ENCODE peak calls at places on chromosomes 11 and 22, in nine cellular contexts. One of them, this sample, is unnamed.

GRCh38 chr11:45652781-45653180 is 12.6 kb downstream of the CHST1 start:
- DNase-seq in tibial artery: no peak
- DNase-seq in HL-60: no peak
- DNase-seq in EL: peak; percentile 40
- DNase-seq in AML-193: no peak
- DNase-seq in stimulated activated CD4-positive, alpha-beta T cell treated with anti-CD3 and anti-CD28 coated beads, TNF-alpha, amount 100 ng/mL, for 1 hour: no peak
- DNase-seq in activated CD4-positive, alpha-beta T cell treated with anti-CD3 and anti-CD28 coated beads, Interleukin-2, amount 50 U/mL, for 1 hour: no peak
- DNase-seq in GM12865: no peak
- DNase-seq in GDM1: no peak
- DNase-seq in this sample: peak; percentile 76

GRCh38 chr11:27514558-27514957 is 8.0 kb upstream of the LIN7C start:
- DNase-seq in tibial artery: no peak
- DNase-seq in HL-60: no peak
- DNase-seq in EL: peak; percentile 84
- DNase-seq in AML-193: no peak
- DNase-seq in stimulated activated CD4-positive, alpha-beta T cell treated with anti-CD3 and anti-CD28 coated beads, TNF-alpha, amount 100 ng/mL, for 1 hour: no peak
- DNase-seq in activated CD4-positive, alpha-beta T cell treated with anti-CD3 and anti-CD28 coated beads, Interleukin-2, amount 50 U/mL, for 1 hour: no peak
- DNase-seq in GM12865: no peak
- DNase-seq in GDM1: no peak
- DNase-seq in this sample: peak; percentile 45

GRCh38 chr11:65718964-65719492 is 1.6 kb downstream of the RNASEH2C start:
- DNase-seq in tibial artery: no peak
- DNase-seq in HL-60: peak; percentile 18
- DNase-seq in EL: peak; percentile 37
- DNase-seq in AML-193: no peak
- DNase-seq in stimulated activated CD4-positive, alpha-beta T cell treated with anti-CD3 and anti-CD28 coated beads, TNF-alpha, amount 100 ng/mL, for 1 hour: no peak
- DNase-seq in activated CD4-positive, alpha-beta T cell treated with anti-CD3 and anti-CD28 coated beads, Interleukin-2, amount 50 U/mL, for 1 hour: no peak
- DNase-seq in GM12865: no peak
- DNase-seq in GDM1: no peak
- DNase-seq in this sample: no peak

GRCh38 chr11:35629914-35630313 is 11.7 kb downstream of the FJX1 start:
- DNase-seq in tibial artery: no peak
- DNase-seq in HL-60: no peak
- DNase-seq in EL: peak; percentile 100
- DNase-seq in AML-193: no peak
- DNase-seq in stimulated activated CD4-positive, alpha-beta T cell treated with anti-CD3 and anti-CD28 coated beads, TNF-alpha, amount 100 ng/mL, for 1 hour: no peak
- DNase-seq in activated CD4-positive, alpha-beta T cell treated with anti-CD3 and anti-CD28 coated beads, Interleukin-2, amount 50 U/mL, for 1 hour: no peak
- DNase-seq in GM12865: no peak
- DNase-seq in GDM1: no peak
- DNase-seq in this sample: no peak

GRCh38 chr22:40479126-40479800 is 108.9 kb downstream of the SGSM3 start:
- DNase-seq in tibial artery: no peak
- DNase-seq in HL-60: no peak
- DNase-seq in EL: no peak
- DNase-seq in AML-193: no peak
- DNase-seq in stimulated activated CD4-positive, alpha-beta T cell treated with anti-CD3 and anti-CD28 coated beads, TNF-alpha, amount 100 ng/mL, for 1 hour: no peak
- DNase-seq in activated CD4-positive, alpha-beta T cell treated with anti-CD3 and anti-CD28 coated beads, Interleukin-2, amount 50 U/mL, for 1 hour: no peak
- DNase-seq in GM12865: no peak
- DNase-seq in GDM1: no peak
- DNase-seq in this sample: no peak

GRCh38 chr11:120302001-120302805 is 22.9 kb upstream of the TLCD5 start:
- DNase-seq in tibial artery: no peak
- DNase-seq in HL-60: no peak
- DNase-seq in EL: no peak
- DNase-seq in AML-193: no peak
- DNase-seq in stimulated activated CD4-positive, alpha-beta T cell treated with anti-CD3 and anti-CD28 coated beads, TNF-alpha, amount 100 ng/mL, for 1 hour: no peak
- DNase-seq in activated CD4-positive, alpha-beta T cell treated with anti-CD3 and anti-CD28 coated beads, Interleukin-2, amount 50 U/mL, for 1 hour: no peak
- DNase-seq in GM12865: no peak
- DNase-seq in GDM1: no peak
- DNase-seq in this sample: no peak

GRCh38 chr11:69950120-69950519 is 128.0 kb upstream of the ANO1 start:
- DNase-seq in tibial artery: no peak
- DNase-seq in HL-60: no peak
- DNase-seq in EL: peak; percentile 34
- DNase-seq in AML-193: no peak
- DNase-seq in stimulated activated CD4-positive, alpha-beta T cell treated with anti-CD3 and anti-CD28 coated beads, TNF-alpha, amount 100 ng/mL, for 1 hour: no peak
- DNase-seq in activated CD4-positive, alpha-beta T cell treated with anti-CD3 and anti-CD28 coated beads, Interleukin-2, amount 50 U/mL, for 1 hour: no peak
- DNase-seq in GM12865: peak; percentile 19
- DNase-seq in GDM1: peak; percentile 29
- DNase-seq in this sample: no peak

GRCh38 chr22:17407643-17408042 is 38.4 kb downstream of the CECR2 start:
- DNase-seq in tibial artery: no peak
- DNase-seq in HL-60: no peak
- DNase-seq in EL: no peak
- DNase-seq in AML-193: no peak
- DNase-seq in stimulated activated CD4-positive, alpha-beta T cell treated with anti-CD3 and anti-CD28 coated beads, TNF-alpha, amount 100 ng/mL, for 1 hour: no peak
- DNase-seq in activated CD4-positive, alpha-beta T cell treated with anti-CD3 and anti-CD28 coated beads, Interleukin-2, amount 50 U/mL, for 1 hour: no peak
- DNase-seq in GM12865: no peak
- DNase-seq in GDM1: no peak
- DNase-seq in this sample: no peak

GRCh38 chr11:624705-625635 is at the start of gene CDHR5:
- DNase-seq in tibial artery: no peak
- DNase-seq in HL-60: no peak
- DNase-seq in EL: no peak
- DNase-seq in AML-193: no peak
- DNase-seq in stimulated activated CD4-positive, alpha-beta T cell treated with anti-CD3 and anti-CD28 coated beads, TNF-alpha, amount 100 ng/mL, for 1 hour: no peak
- DNase-seq in activated CD4-positive, alpha-beta T cell treated with anti-CD3 and anti-CD28 coated beads, Interleukin-2, amount 50 U/mL, for 1 hour: no peak
- DNase-seq in GM12865: no peak
- DNase-seq in GDM1: no peak
- DNase-seq in this sample: no peak

GRCh38 chr22:27628891-27629631 is 172.5 kb downstream of the MN1 start:
- DNase-seq in tibial artery: no peak
- DNase-seq in HL-60: no peak
- DNase-seq in EL: no peak
- DNase-seq in AML-193: no peak
- DNase-seq in stimulated activated CD4-positive, alpha-beta T cell treated with anti-CD3 and anti-CD28 coated beads, TNF-alpha, amount 100 ng/mL, for 1 hour: no peak
- DNase-seq in activated CD4-positive, alpha-beta T cell treated with anti-CD3 and anti-CD28 coated beads, Interleukin-2, amount 50 U/mL, for 1 hour: no peak
- DNase-seq in GM12865: no peak
- DNase-seq in GDM1: no peak
- DNase-seq in this sample: no peak

GRCh38 chr22:46578824-46579561 is 41.2 kb upstream of the GRAMD4 start:
- DNase-seq in tibial artery: peak; percentile 67
- DNase-seq in HL-60: no peak
- DNase-seq in EL: no peak
- DNase-seq in AML-193: peak; percentile 40
- DNase-seq in stimulated activated CD4-positive, alpha-beta T cell treated with anti-CD3 and anti-CD28 coated beads, TNF-alpha, amount 100 ng/mL, for 1 hour: no peak
- DNase-seq in activated CD4-positive, alpha-beta T cell treated with anti-CD3 and anti-CD28 coated beads, Interleukin-2, amount 50 U/mL, for 1 hour: no peak
- DNase-seq in GM12865: no peak
- DNase-seq in GDM1: no peak
- DNase-seq in this sample: no peak

GRCh38 chr11:68750197-68750987 is 928 bp downstream of the TESMIN start:
- DNase-seq in tibial artery: peak; percentile 24
- DNase-seq in HL-60: no peak
- DNase-seq in EL: no peak
- DNase-seq in AML-193: no peak
- DNase-seq in stimulated activated CD4-positive, alpha-beta T cell treated with anti-CD3 and anti-CD28 coated beads, TNF-alpha, amount 100 ng/mL, for 1 hour: no peak
- DNase-seq in activated CD4-positive, alpha-beta T cell treated with anti-CD3 and anti-CD28 coated beads, Interleukin-2, amount 50 U/mL, for 1 hour: peak; percentile 3
- DNase-seq in GM12865: no peak
- DNase-seq in GDM1: no peak
- DNase-seq in this sample: no peak

GRCh38 chr22:26646158-26646557 is 11.2 kb upstream of the MIAT start:
- DNase-seq in tibial artery: no peak
- DNase-seq in HL-60: no peak
- DNase-seq in EL: peak; percentile 66
- DNase-seq in AML-193: no peak
- DNase-seq in stimulated activated CD4-positive, alpha-beta T cell treated with anti-CD3 and anti-CD28 coated beads, TNF-alpha, amount 100 ng/mL, for 1 hour: no peak
- DNase-seq in activated CD4-positive, alpha-beta T cell treated with anti-CD3 and anti-CD28 coated beads, Interleukin-2, amount 50 U/mL, for 1 hour: no peak
- DNase-seq in GM12865: no peak
- DNase-seq in GDM1: no peak
- DNase-seq in this sample: peak; percentile 12

GRCh38 chr22:48438791-48439559 is 1388.7 kb downstream of the BRD1 start:
- DNase-seq in tibial artery: no peak
- DNase-seq in HL-60: no peak
- DNase-seq in EL: no peak
- DNase-seq in AML-193: no peak
- DNase-seq in stimulated activated CD4-positive, alpha-beta T cell treated with anti-CD3 and anti-CD28 coated beads, TNF-alpha, amount 100 ng/mL, for 1 hour: no peak
- DNase-seq in activated CD4-positive, alpha-beta T cell treated with anti-CD3 and anti-CD28 coated beads, Interleukin-2, amount 50 U/mL, for 1 hour: no peak
- DNase-seq in GM12865: no peak
- DNase-seq in GDM1: no peak
- DNase-seq in this sample: no peak

GRCh38 chr11:69496631-69497220 is 15.3 kb downstream of the LINC01488 start:
- DNase-seq in tibial artery: no peak
- DNase-seq in HL-60: no peak
- DNase-seq in EL: no peak
- DNase-seq in AML-193: no peak
- DNase-seq in stimulated activated CD4-positive, alpha-beta T cell treated with anti-CD3 and anti-CD28 coated beads, TNF-alpha, amount 100 ng/mL, for 1 hour: no peak
- DNase-seq in activated CD4-positive, alpha-beta T cell treated with anti-CD3 and anti-CD28 coated beads, Interleukin-2, amount 50 U/mL, for 1 hour: no peak
- DNase-seq in GM12865: no peak
- DNase-seq in GDM1: no peak
- DNase-seq in this sample: no peak

GRCh38 chr11:770642-771616 is 6.4 kb downstream of the GATD1 start:
- DNase-seq in tibial artery: no peak
- DNase-seq in HL-60: no peak
- DNase-seq in EL: no peak
- DNase-seq in AML-193: no peak
- DNase-seq in stimulated activated CD4-positive, alpha-beta T cell treated with anti-CD3 and anti-CD28 coated beads, TNF-alpha, amount 100 ng/mL, for 1 hour: no peak
- DNase-seq in activated CD4-positive, alpha-beta T cell treated with anti-CD3 and anti-CD28 coated beads, Interleukin-2, amount 50 U/mL, for 1 hour: no peak
- DNase-seq in GM12865: no peak
- DNase-seq in GDM1: no peak
- DNase-seq in this sample: no peak

GRCh38 chr11:102734650-102735049 is 9.9 kb upstream of the MMP8 start:
- DNase-seq in tibial artery: no peak
- DNase-seq in HL-60: no peak
- DNase-seq in EL: no peak
- DNase-seq in AML-193: no peak
- DNase-seq in stimulated activated CD4-positive, alpha-beta T cell treated with anti-CD3 and anti-CD28 coated beads, TNF-alpha, amount 100 ng/mL, for 1 hour: no peak
- DNase-seq in activated CD4-positive, alpha-beta T cell treated with anti-CD3 and anti-CD28 coated beads, Interleukin-2, amount 50 U/mL, for 1 hour: no peak
- DNase-seq in GM12865: no peak
- DNase-seq in GDM1: no peak
- DNase-seq in this sample: no peak

GRCh38 chr22:47165998-47166397 is 403.5 kb downstream of the TBC1D22A start:
- DNase-seq in tibial artery: no peak
- DNase-seq in HL-60: no peak
- DNase-seq in EL: no peak
- DNase-seq in AML-193: no peak
- DNase-seq in stimulated activated CD4-positive, alpha-beta T cell treated with anti-CD3 and anti-CD28 coated beads, TNF-alpha, amount 100 ng/mL, for 1 hour: no peak
- DNase-seq in activated CD4-positive, alpha-beta T cell treated with anti-CD3 and anti-CD28 coated beads, Interleukin-2, amount 50 U/mL, for 1 hour: no peak
- DNase-seq in GM12865: no peak
- DNase-seq in GDM1: no peak
- DNase-seq in this sample: no peak